ENCODE peak calls at places on chromosomes 16 and 17, in four cellular contexts. H, Y, W and Q are unnamed samples.

GRCh38 chr16:65770752-65771151 is 595.7 kb upstream of the CDH5 start:
- DNase-seq in H (no peak), Y (no peak), W (no peak), Q (no peak)

GRCh38 chr17:19009970-19010369 is 5.4 kb upstream of the FAM83G start:
- DNase-seq in H (no peak), Y (no peak), W (no peak), Q (no peak)

GRCh38 chr16:21162661-21163151 is 4.2 kb downstream of the LDAF1 start:
- DNase-seq in H (peak), Y (no peak), W (no peak), Q (no peak)

GRCh38 chr17:29555840-29556239 is 11.0 kb downstream of the ABHD15 start:
- DNase-seq in H (no peak), Y (no peak), W (no peak), Q (no peak)

GRCh38 chr17:78595135-78595810 is 18.1 kb upstream of the DNAH17 start:
- DNase-seq in H (no peak), Y (no peak), W (no peak), Q (no peak)

GRCh38 chr17:29048440-29049360 is 5.8 kb downstream of the PIPOX start:
- DNase-seq in H (no peak), Y (no peak), W (no peak), Q (no peak)

GRCh38 chr17:79168486-79169055 is 93.9 kb downstream of the ENGASE start:
- DNase-seq in H (no peak), Y (no peak), W (no peak), Q (no peak)

GRCh38 chr17:58684003-58684402 is 7.8 kb downstream of the TEX14 start:
- DNase-seq in H (no peak), Y (peak), W (no peak), Q (no peak)

GRCh38 chr16:27317738-27318398 is 4.1 kb downstream of the IL4R start:
- DNase-seq in H (no peak), Y (no peak), W (no peak), Q (no peak)

GRCh38 chr16:68668266-68668665 is 23.2 kb downstream of the CDH3 start:
- DNase-seq in H (no peak), Y (peak), W (no peak), Q (no peak)

GRCh38 chr16:57590654-57591085 is 37.8 kb upstream of the ADGRG1 start:
- DNase-seq in H (peak), Y (peak), W (no peak), Q (no peak)

GRCh38 chr17:70144260-70144846 is 25.0 kb upstream of the KCNJ2 start:
- DNase-seq in H (peak), Y (no peak), W (no peak), Q (no peak)

GRCh38 chr17:81607431-81607830 is 29.5 kb downstream of the NPLOC4 start:
- DNase-seq in H (no peak), Y (no peak), W (no peak), Q (no peak)

GRCh38 chr17:43468746-43469544 is 14.8 kb upstream of the DHX8 start:
- DNase-seq in H (peak), Y (peak), W (no peak), Q (no peak)

DNA sequence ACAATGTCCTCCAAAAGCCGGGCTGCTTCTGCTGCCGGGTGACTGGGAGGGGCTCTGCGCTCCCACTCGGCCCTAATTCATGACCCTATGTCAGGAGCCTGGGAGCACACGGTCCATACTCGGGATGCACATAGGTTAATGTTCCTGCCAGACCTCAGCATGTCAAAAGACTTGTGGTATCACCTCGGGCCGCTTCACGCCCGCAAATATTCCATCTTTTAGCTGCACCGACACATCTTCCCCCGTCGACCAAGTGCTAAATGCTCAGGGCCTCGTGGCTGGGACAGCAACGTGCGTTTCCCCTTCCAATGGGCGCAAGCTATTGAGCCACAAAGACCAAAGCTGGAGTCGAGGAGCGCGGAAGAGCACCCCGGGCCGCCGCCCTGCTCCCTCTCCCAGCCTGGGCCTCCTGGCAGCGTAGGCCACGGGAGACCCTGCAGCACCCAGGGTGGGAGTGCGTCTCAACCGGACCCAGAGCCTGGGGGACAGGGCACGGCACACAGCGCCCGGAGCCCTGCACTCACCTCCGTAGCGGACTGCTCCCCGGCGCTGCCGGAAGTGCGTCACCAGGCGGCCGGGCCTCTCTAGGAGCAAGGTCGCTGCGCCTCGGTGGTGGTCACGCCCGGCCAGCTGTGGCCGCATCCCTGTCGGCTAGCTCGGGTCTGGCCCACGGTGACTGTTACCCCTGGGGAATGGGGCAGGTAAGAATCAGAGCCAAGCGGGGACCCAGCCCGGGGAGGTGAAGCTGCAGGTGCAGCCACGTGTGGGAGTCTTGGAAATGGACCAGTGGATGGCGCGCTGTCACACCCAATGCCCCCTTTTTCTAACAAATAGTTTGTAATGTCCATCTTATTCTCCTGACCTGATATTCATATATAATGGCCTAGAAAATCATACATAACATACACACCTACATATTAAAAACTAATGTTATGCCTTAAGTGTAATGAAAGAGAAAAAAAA is at the start of gene ZNF23:
- DNase-seq in H (peak), Y (peak), W (peak), Q (peak)
- TF ChIP-seq CTCF in H (no peak), Y (peak), W (no peak), Q (no peak)

GRCh38 chr16:54657058-54657708 is 273.5 kb upstream of the IRX5 start:
- DNase-seq in H (no peak), Y (peak), W (no peak), Q (no peak)
- TF ChIP-seq CTCF in H (no peak), Y (no peak), W (no peak), Q (no peak)

GRCh38 chr17:66900126-66901010 is 64.1 kb upstream of the CACNG4 start:
- DNase-seq in H (peak), Y (no peak), W (no peak), Q (no peak)
- TF ChIP-seq CTCF in H (peak), Y (peak), W (peak), Q (peak)

GRCh38 chr16:28879261-28879840 is 1.1 kb downstream of the ATP2A1 start:
- DNase-seq in H (no peak), Y (no peak), W (peak), Q (no peak)

GRCh38 chr16:28878083-28878926 is at the start of gene ATP2A1:
- DNase-seq in H (no peak), Y (no peak), W (no peak), Q (no peak)

GRCh38 chr16:28880955-28881354 is 2.7 kb downstream of the ATP2A1 start:
- DNase-seq in H (no peak), Y (no peak), W (no peak), Q (no peak)

GRCh38 chr16:28880589-28880915 is 2.3 kb downstream of the ATP2A1 start:
- DNase-seq in H (no peak), Y (no peak), W (no peak), Q (no peak)

DNA sequence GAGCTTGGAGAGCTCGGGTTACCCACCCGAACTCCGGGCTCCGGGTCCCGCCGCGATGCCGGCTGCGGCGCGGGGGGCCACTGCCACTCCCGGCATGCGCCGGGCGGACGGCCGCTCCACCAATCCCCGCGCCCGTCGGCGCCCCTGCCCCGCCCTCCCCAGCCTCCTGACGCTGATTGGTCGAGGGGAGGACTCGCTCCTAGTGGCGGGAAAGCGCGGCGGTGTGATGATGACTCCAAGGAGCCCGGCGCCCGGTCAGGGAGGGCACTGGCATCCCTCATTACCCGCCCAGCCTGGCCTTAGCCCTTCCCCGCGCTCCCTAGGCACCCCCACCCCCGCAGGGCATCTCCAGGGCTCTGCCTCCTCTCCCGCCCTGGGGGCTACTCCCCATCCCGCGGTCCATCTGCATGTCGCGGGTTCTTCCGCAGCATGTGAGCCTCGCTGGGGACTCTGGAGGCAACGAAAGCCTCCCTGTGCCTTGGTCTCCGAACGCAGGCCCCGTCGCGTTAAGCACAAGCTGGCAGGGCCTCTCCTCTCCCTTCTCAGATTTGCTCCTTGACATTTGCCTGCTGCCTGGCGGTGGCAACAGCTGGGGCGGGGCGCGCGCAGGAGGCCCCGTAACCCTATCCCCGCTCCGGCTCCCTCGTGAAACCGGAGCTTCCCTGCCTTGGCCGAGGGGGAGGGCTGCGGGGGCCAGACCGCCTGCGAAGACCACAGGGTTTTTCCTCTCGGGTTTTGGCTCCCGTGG is 1.7 kb downstream of the ATP2A1 start:
- DNase-seq in H (peak), Y (peak), W (peak), Q (peak)
- TF ChIP-seq CTCF in H (no peak), Y (no peak), W (peak), Q (no peak)

GRCh38 chr17:56031636-56032035 is 121.6 kb upstream of the ANKFN1 start:
- DNase-seq in H (no peak), Y (no peak), W (no peak), Q (no peak)

GRCh38 chr17:56034120-56034757 is 119.0 kb upstream of the ANKFN1 start:
- DNase-seq in H (peak), Y (no peak), W (no peak), Q (no peak)

GRCh38 chr17:56028837-56029236 is 124.4 kb upstream of the ANKFN1 start:
- DNase-seq in H (no peak), Y (no peak), W (no peak), Q (no peak)

GRCh38 chr17:56026894-56027293 is 126.4 kb upstream of the ANKFN1 start:
- DNase-seq in H (no peak), Y (no peak), W (no peak), Q (no peak)

DNA sequence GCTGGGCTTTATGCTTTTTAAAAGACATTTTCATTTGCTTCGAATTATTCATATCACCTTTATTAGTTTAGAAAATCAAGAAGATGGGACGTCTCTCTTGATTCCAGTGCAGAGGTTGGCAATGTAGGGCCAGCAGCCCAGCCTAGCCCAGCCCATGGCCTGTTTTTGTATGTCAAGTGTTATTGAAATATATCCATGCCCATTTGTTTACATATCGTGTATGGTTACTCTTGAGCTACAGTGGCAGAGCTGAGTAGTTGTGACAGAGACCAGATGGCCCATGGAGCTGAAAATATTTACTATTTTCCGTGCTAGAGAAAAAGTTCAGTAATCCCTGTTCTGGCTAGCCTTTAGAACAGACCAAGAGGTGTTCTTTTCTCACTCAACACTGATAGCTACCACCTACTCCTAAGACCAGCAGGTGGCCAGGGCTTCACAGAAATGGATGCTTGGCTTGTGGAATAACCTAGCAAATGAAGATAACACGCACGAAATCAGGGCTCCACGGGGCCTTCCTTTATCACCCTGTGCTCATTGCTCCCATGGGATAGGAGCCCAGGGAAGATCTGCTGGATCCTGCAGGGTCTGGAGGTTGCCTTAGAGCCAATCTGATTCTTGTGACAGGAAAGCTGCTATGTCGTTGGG is 123.2 kb upstream of the ANKFN1 start:
- DNase-seq in H (no peak), Y (no peak), W (no peak), Q (no peak)
- TF ChIP-seq CTCF in H (no peak), Y (no peak), W (no peak), Q (no peak)

GRCh38 chr17:15086776-15087175 is 178.3 kb downstream of the PMP22 start:
- DNase-seq in H (no peak), Y (no peak), W (no peak), Q (no peak)
- TF ChIP-seq CTCF in H (no peak), Y (no peak), W (no peak), Q (no peak)

GRCh38 chr16:79047337-79047736 is 553.2 kb downstream of the MAF start:
- DNase-seq in H (no peak), Y (no peak), W (no peak), Q (no peak)
- TF ChIP-seq CTCF in H (no peak), Y (peak), W (peak), Q (peak)

GRCh38 chr16:50446861-50447260 is 78.1 kb upstream of the BRD7 start:
- DNase-seq in H (no peak), Y (no peak), W (no peak), Q (no peak)

GRCh38 chr16:50449800-50450199 is 81.0 kb upstream of the BRD7 start:
- DNase-seq in H (no peak), Y (no peak), W (no peak), Q (no peak)

GRCh38 chr16:50450957-50451356 is 82.2 kb upstream of the BRD7 start:
- DNase-seq in H (no peak), Y (no peak), W (no peak), Q (no peak)

GRCh38 chr16:50448981-50449380 is 80.2 kb upstream of the BRD7 start:
- DNase-seq in H (no peak), Y (no peak), W (no peak), Q (no peak)

GRCh38 chr16:50448522-50448921 is 79.7 kb upstream of the BRD7 start:
- DNase-seq in H (no peak), Y (no peak), W (no peak), Q (no peak)
- TF ChIP-seq CTCF in H (no peak), Y (peak), W (no peak), Q (no peak)

GRCh38 chr16:73872856-73873255 is 423.8 kb upstream of the PSMD7 start:
- DNase-seq in H (no peak), Y (no peak), W (no peak), Q (no peak)
- TF ChIP-seq CTCF in H (no peak), Y (no peak), W (no peak), Q (no peak)